ENCODE peak calls at places on chromosomes 5 and 9, in nine cellular contexts. K, Y, B, M, Z, G, W, S and T are unnamed samples.
A peak's percentile ranks its signal among the peaks of the same experiment; 100 is the strongest.

GRCh38 chr5:135830384-135831275 is 3.8 kb upstream of the SLC25A48 start:
- DNase-seq in W (no peak), M (no peak), K (no peak), G (no peak), S (no peak), Z (no peak), B (no peak), Y (no peak), T (no peak)

GRCh38 chr5:53515988-53516387 is 35.6 kb downstream of the FST start:
- DNase-seq in Z (no peak), G (no peak), S (peak; percentile 55), M (no peak), K (no peak), B (no peak), W (no peak), Y (no peak), T (no peak)

GRCh38 chr5:31362931-31363568 is 168.8 kb downstream of the DROSHA start:
- DNase-seq in B (no peak), W (peak; percentile 12), Z (peak; percentile 82), M (no peak), G (no peak), S (peak; percentile 59), K (no peak), Y (no peak), T (no peak)

GRCh38 chr9:14320272-14321245 is 6.6 kb upstream of the NFIB start:
- DNase-seq in S (peak; percentile 97), K (peak; percentile 82), M (no peak), W (peak; percentile 83), B (no peak), Y (no peak), Z (peak; percentile 83), G (no peak), T (peak; percentile 72)

GRCh38 chr5:152303841-152304240 is 101.2 kb downstream of the NMUR2 start:
- DNase-seq in K (no peak), W (no peak), G (no peak), S (no peak), Y (no peak), B (no peak), M (no peak), Z (no peak), T (no peak)

GRCh38 chr9:38162332-38162985 is 93.4 kb upstream of the SHB start:
- DNase-seq in G (no peak), Z (no peak), K (no peak), Y (no peak), M (no peak), W (peak; percentile 17), S (no peak), B (no peak), T (no peak)

GRCh38 chr9:108869092-108869725 is 7.1 kb downstream of the ACTL7A start:
- DNase-seq in Y (no peak), B (no peak), W (peak; percentile 59), M (no peak), K (no peak), G (no peak), Z (peak; percentile 65), S (peak; percentile 41), T (no peak)

GRCh38 chr9:17528859-17529258 is 50.0 kb upstream of the SH3GL2 start:
- DNase-seq in Y (no peak), Z (peak; percentile 43), M (no peak), G (no peak), K (no peak), W (peak; percentile 42), S (no peak), B (no peak), T (peak; percentile 6)

GRCh38 chr5:141529002-141529401 is 40.1 kb downstream of the PCDHGC5 start:
- DNase-seq in S (peak; percentile 82), Z (peak; percentile 85), W (no peak), B (no peak), M (no peak), K (no peak), G (no peak), Y (no peak), T (no peak)

GRCh38 chr9:137297966-137298365 is 4.1 kb downstream of the NRARP start:
- DNase-seq in S (no peak), G (no peak), K (no peak), Y (no peak), B (no peak), W (no peak), M (no peak), Z (no peak), T (no peak)

GRCh38 chr9:121298689-121299112 is 30.7 kb downstream of the GSN start:
- DNase-seq in S (no peak), B (no peak), Y (no peak), Z (peak; percentile 31), G (no peak), M (no peak), K (peak; percentile 43), W (no peak), T (no peak)

GRCh38 chr9:87548159-87548558 is 50.5 kb downstream of the DAPK1 start:
- DNase-seq in G (no peak), Z (no peak), W (no peak), M (no peak), K (no peak), Y (no peak), B (no peak), S (no peak), T (no peak)

DNA sequence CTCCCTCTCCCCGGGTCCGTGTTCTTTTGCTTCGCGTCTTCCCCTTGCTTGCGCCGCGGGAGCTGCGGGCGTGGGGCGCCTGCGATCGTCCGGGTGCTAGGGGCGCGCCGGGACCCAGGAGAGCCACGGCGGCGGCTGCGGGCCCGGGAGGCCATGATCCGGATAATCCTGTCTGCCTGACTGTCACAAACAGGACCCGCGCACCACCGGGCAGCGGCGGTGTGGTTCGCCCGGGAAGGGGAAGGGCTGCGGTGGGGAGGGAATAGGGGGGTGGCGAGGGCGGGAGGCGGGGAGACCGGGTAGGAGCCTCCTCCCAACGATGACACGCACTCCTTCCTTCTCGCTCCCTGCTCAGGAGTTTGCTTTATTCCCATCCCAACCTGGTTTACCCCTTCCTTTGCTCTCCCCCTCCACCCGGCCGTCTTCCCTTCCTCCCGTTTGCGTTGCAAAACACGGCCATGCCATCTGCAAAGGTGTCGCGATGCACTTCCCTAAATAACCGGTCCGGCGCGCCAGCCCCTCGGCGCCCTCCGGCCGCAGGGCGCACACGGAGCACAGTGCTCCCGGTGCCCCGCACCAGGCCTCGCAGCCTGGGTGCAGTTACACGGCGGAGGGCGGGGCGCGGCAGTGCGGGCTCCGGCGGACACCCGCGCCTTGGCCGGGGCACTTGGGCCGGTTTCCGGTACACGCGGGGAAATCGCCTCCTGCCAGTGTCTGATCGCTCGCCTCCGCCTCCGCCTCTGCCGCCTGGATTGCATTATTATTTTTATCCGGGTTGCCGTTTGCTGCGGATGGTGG is 1.5 kb downstream of the SMARCA2 start:
- DNase-seq in S (peak; percentile 70), K (peak; percentile 58), M (peak; percentile 59), B (peak; percentile 18), G (peak; percentile 59), Z (peak; percentile 85), W (peak; percentile 58), Y (no peak), T (peak; percentile 71)
- H3K27ac ChIP-seq in S (peak overlapping the region; percentile 74), K (peak overlapping the region; percentile 66), M (peak overlapping the region; percentile 94), B (peak overlapping the region; percentile 99), G (peak overlapping the region; percentile 91), Z (peak overlapping the region; percentile 87), W (peak overlapping the region; percentile 36), Y (no peak overlapping the region), T (peak overlapping the region; percentile 84)

DNA sequence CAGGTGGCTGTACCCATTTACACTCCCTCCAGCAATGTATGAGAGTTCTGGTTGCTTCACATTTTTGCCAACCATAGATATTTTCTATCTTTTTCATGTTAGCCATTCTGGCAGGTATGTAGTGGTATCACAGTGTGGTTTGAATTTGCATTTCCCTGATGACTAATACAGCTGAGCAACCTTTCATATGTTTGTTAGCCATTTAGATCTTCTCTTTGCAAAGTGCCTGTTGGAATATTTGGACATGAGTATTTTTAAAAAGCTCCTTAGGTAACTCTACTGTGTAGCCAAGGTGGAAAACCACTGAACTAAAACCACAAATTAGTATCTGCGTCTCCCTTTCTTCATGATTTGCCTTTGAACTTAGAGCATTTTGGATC is 31.9 kb downstream of the IRF1 start:
- DNase-seq in Z (peak; percentile 68), B (no peak), M (no peak), W (peak; percentile 57), G (no peak), S (peak; percentile 89), Y (no peak), K (no peak), T (no peak)
- H3K27ac ChIP-seq in Z (peak overlapping the region; percentile 99), B (no peak overlapping the region), M (peak overlapping the region; percentile 89), W (peak overlapping the region; percentile 64), G (peak overlapping the region; percentile 93), S (peak overlapping the region; percentile 78), Y (no peak overlapping the region), K (no peak overlapping the region), T (peak overlapping the region; percentile 17)

GRCh38 chr5:177508837-177509236 is 789 bp downstream of the DOK3 start:
- DNase-seq in S (no peak), M (no peak), W (no peak), B (no peak), K (peak; percentile 43), Z (no peak), G (no peak), Y (no peak), T (no peak)
- H3K27ac ChIP-seq in S (no peak overlapping the region), M (no peak overlapping the region), W (no peak overlapping the region), B (peak overlapping the region; percentile 46), K (no peak overlapping the region), Z (no peak overlapping the region), G (peak overlapping the region; percentile 57), Y (no peak overlapping the region), T (no peak overlapping the region)

GRCh38 chr5:113162208-113162607 is 185.6 kb downstream of the DCP2 start:
- DNase-seq in S (peak; percentile 14), M (no peak), Y (no peak), Z (no peak), G (no peak), K (no peak), B (no peak), W (no peak), T (no peak)
- H3K27ac ChIP-seq in S (no peak overlapping the region), M (no peak overlapping the region), Y (no peak overlapping the region), Z (no peak overlapping the region), G (no peak overlapping the region), K (no peak overlapping the region), B (peak overlapping the region; percentile 57), W (no peak overlapping the region), T (no peak overlapping the region)